ENCODE peak calls at places on chromosomes 12 and 14, in nine cellular contexts. R, V, Q, A, C, Z, E, K and J are unnamed samples.

GRCh38 chr12:130423991-130424857 is 86.5 kb downstream of the PIWIL1 start:
- DNase-seq in C (no peak), R (no peak), K (no peak), Q (no peak), Z (no peak), V (no peak), E (no peak), A (no peak), J (no peak)

GRCh38 chr14:28831126-28831525 is 64.5 kb downstream of the FOXG1 start:
- DNase-seq in K (peak), V (no peak), Q (no peak), R (no peak), Z (no peak), A (no peak), E (no peak), C (no peak), J (no peak)

GRCh38 chr14:99929601-99930000 is 135.6 kb upstream of the EVL start:
- DNase-seq in C (no peak), Z (no peak), A (no peak), Q (no peak), R (no peak), K (no peak), E (no peak), V (no peak), J (no peak)

GRCh38 chr14:77105554-77105953 is 7.5 kb downstream of the CIPC start:
- DNase-seq in R (no peak), C (no peak), V (no peak), Q (no peak), K (no peak), Z (no peak), E (no peak), A (no peak), J (no peak)

GRCh38 chr14:91138511-91139359 is 24.9 kb downstream of the DGLUCY start:
- DNase-seq in A (no peak), E (no peak), Z (peak), V (peak), Q (no peak), C (peak), K (peak), R (peak), J (peak)

GRCh38 chr12:9718968-9719367 is 13.9 kb downstream of the CLECL1 start:
- DNase-seq in A (no peak), C (no peak), K (no peak), E (no peak), Z (no peak), Q (no peak), R (no peak), V (no peak), J (peak)

GRCh38 chr12:13465641-13466040 is 269.1 kb downstream of the EMP1 start:
- DNase-seq in C (no peak), E (peak), R (no peak), Q (no peak), Z (no peak), A (no peak), V (no peak), K (peak), J (no peak)

GRCh38 chr14:45633220-45633984 is 380.4 kb upstream of the MIS18BP1 start:
- DNase-seq in R (no peak), A (no peak), K (no peak), Q (no peak), V (no peak), C (peak), E (no peak), Z (no peak), J (no peak)